ENCODE peak calls at places on chromosomes 12 and 14, in four cellular contexts. One of them, this sample, is unnamed.

GRCh38 chr14:85084344-85084743 is 445.6 kb upstream of the FLRT2 start:
- DNase-seq in NCI-H524: no peak
- DNase-seq in adipocyte: no peak
- DNase-seq in activated T-cell treated with anti-CD3 and anti-CD28 coated beads, Interleukin-2, amount 50 U/mL, for 1 hour: no peak
- DNase-seq in this sample: no peak

GRCh38 chr14:52188381-52188780 is 79.1 kb upstream of the PTGDR start:
- DNase-seq in activated T-cell treated with anti-CD3 and anti-CD28 coated beads, Interleukin-2, amount 50 U/mL, for 1 hour: no peak
- DNase-seq in adipocyte: no peak
- DNase-seq in NCI-H524: no peak
- DNase-seq in this sample: no peak

GRCh38 chr12:108561852-108562347 is 496 bp upstream of the ISCU start:
- DNase-seq in NCI-H524: peak; percentile 72
- DNase-seq in adipocyte: no peak
- DNase-seq in activated T-cell treated with anti-CD3 and anti-CD28 coated beads, Interleukin-2, amount 50 U/mL, for 1 hour: no peak
- DNase-seq in this sample: no peak

GRCh38 chr12:26271889-26272492 is 76.6 kb downstream of the SSPN start:
- DNase-seq in NCI-H524: no peak
- DNase-seq in activated T-cell treated with anti-CD3 and anti-CD28 coated beads, Interleukin-2, amount 50 U/mL, for 1 hour: no peak
- DNase-seq in adipocyte: peak; percentile 65
- DNase-seq in this sample: peak; percentile 92

GRCh38 chr12:121038861-121039654 is at the start of gene OASL:
- DNase-seq in NCI-H524: no peak
- DNase-seq in adipocyte: no peak
- DNase-seq in activated T-cell treated with anti-CD3 and anti-CD28 coated beads, Interleukin-2, amount 50 U/mL, for 1 hour: peak; percentile 72
- DNase-seq in this sample: peak; percentile 68

GRCh38 chr14:47919994-47920393 is 244.6 kb upstream of the MDGA2 start:
- DNase-seq in activated T-cell treated with anti-CD3 and anti-CD28 coated beads, Interleukin-2, amount 50 U/mL, for 1 hour: no peak
- DNase-seq in adipocyte: no peak
- DNase-seq in NCI-H524: no peak
- DNase-seq in this sample: no peak

GRCh38 chr12:42259699-42260098 is 21.7 kb upstream of the YAF2 start:
- DNase-seq in NCI-H524: no peak
- DNase-seq in adipocyte: no peak
- DNase-seq in activated T-cell treated with anti-CD3 and anti-CD28 coated beads, Interleukin-2, amount 50 U/mL, for 1 hour: no peak
- DNase-seq in this sample: no peak

GRCh38 chr14:92586001-92586947 is 72.7 kb downstream of the RIN3 start:
- DNase-seq in NCI-H524: no peak
- DNase-seq in adipocyte: peak; percentile 86
- DNase-seq in activated T-cell treated with anti-CD3 and anti-CD28 coated beads, Interleukin-2, amount 50 U/mL, for 1 hour: peak; percentile 57
- DNase-seq in this sample: peak; percentile 93

GRCh38 chr12:109947511-109947910 is 47.4 kb downstream of the TCHP start:
- DNase-seq in activated T-cell treated with anti-CD3 and anti-CD28 coated beads, Interleukin-2, amount 50 U/mL, for 1 hour: no peak
- DNase-seq in adipocyte: peak; percentile 62
- DNase-seq in NCI-H524: no peak
- DNase-seq in this sample: peak; percentile 75

GRCh38 chr12:124861898-124862676 is 1.6 kb downstream of the SCARB1 start:
- DNase-seq in adipocyte: no peak
- DNase-seq in NCI-H524: peak; percentile 35
- DNase-seq in activated T-cell treated with anti-CD3 and anti-CD28 coated beads, Interleukin-2, amount 50 U/mL, for 1 hour: no peak
- DNase-seq in this sample: no peak

GRCh38 chr12:131867891-131868675 is 26.3 kb upstream of the ULK1 start:
- DNase-seq in adipocyte: no peak
- DNase-seq in NCI-H524: no peak
- DNase-seq in activated T-cell treated with anti-CD3 and anti-CD28 coated beads, Interleukin-2, amount 50 U/mL, for 1 hour: no peak
- DNase-seq in this sample: peak; percentile 54

GRCh38 chr12:3992945-3993344 is 119.7 kb upstream of the PARP11 start:
- DNase-seq in activated T-cell treated with anti-CD3 and anti-CD28 coated beads, Interleukin-2, amount 50 U/mL, for 1 hour: no peak
- DNase-seq in NCI-H524: no peak
- DNase-seq in adipocyte: no peak
- DNase-seq in this sample: no peak

GRCh38 chr12:89494411-89495231 is 30.0 kb downstream of the GALNT4 start:
- DNase-seq in activated T-cell treated with anti-CD3 and anti-CD28 coated beads, Interleukin-2, amount 50 U/mL, for 1 hour: no peak
- DNase-seq in adipocyte: no peak
- DNase-seq in NCI-H524: no peak
- DNase-seq in this sample: peak; percentile 73

GRCh38 chr12:110688446-110689001 is 391 bp downstream of the HVCN1 start:
- DNase-seq in activated T-cell treated with anti-CD3 and anti-CD28 coated beads, Interleukin-2, amount 50 U/mL, for 1 hour: no peak
- DNase-seq in NCI-H524: no peak
- DNase-seq in adipocyte: no peak
- DNase-seq in this sample: peak; percentile 12

GRCh38 chr12:55654506-55655224 is 18.0 kb downstream of the OR10P1 start:
- DNase-seq in NCI-H524: no peak
- DNase-seq in adipocyte: no peak
- DNase-seq in activated T-cell treated with anti-CD3 and anti-CD28 coated beads, Interleukin-2, amount 50 U/mL, for 1 hour: no peak
- DNase-seq in this sample: no peak

GRCh38 chr14:26004342-26004741 is 593.5 kb downstream of the NOVA1 start:
- DNase-seq in NCI-H524: no peak
- DNase-seq in adipocyte: no peak
- DNase-seq in activated T-cell treated with anti-CD3 and anti-CD28 coated beads, Interleukin-2, amount 50 U/mL, for 1 hour: no peak
- DNase-seq in this sample: no peak

GRCh38 chr12:106994579-106995220 is 7.8 kb upstream of the MTERF2 start:
- DNase-seq in NCI-H524: no peak
- DNase-seq in activated T-cell treated with anti-CD3 and anti-CD28 coated beads, Interleukin-2, amount 50 U/mL, for 1 hour: no peak
- DNase-seq in adipocyte: peak; percentile 79
- DNase-seq in this sample: peak; percentile 65

GRCh38 chr14:85625925-85626585 is 96.1 kb downstream of the FLRT2 start:
- DNase-seq in activated T-cell treated with anti-CD3 and anti-CD28 coated beads, Interleukin-2, amount 50 U/mL, for 1 hour: no peak
- DNase-seq in adipocyte: no peak
- DNase-seq in NCI-H524: no peak
- DNase-seq in this sample: no peak

GRCh38 chr12:132395908-132396305 is 66.5 kb upstream of the GALNT9 start:
- DNase-seq in NCI-H524: no peak
- DNase-seq in adipocyte: no peak
- DNase-seq in activated T-cell treated with anti-CD3 and anti-CD28 coated beads, Interleukin-2, amount 50 U/mL, for 1 hour: no peak
- DNase-seq in this sample: no peak

GRCh38 chr12:76608070-76608469 is 48.5 kb upstream of the OSBPL8 start:
- DNase-seq in NCI-H524: no peak
- DNase-seq in activated T-cell treated with anti-CD3 and anti-CD28 coated beads, Interleukin-2, amount 50 U/mL, for 1 hour: no peak
- DNase-seq in adipocyte: no peak
- DNase-seq in this sample: no peak

GRCh38 chr14:61433169-61433568 is 111.8 kb downstream of the PRKCH start:
- DNase-seq in activated T-cell treated with anti-CD3 and anti-CD28 coated beads, Interleukin-2, amount 50 U/mL, for 1 hour: no peak
- DNase-seq in adipocyte: no peak
- DNase-seq in NCI-H524: no peak
- DNase-seq in this sample: no peak

GRCh38 chr14:49860988-49861387 is 8.4 kb upstream of the NEMF start:
- DNase-seq in NCI-H524: peak; percentile 17
- DNase-seq in activated T-cell treated with anti-CD3 and anti-CD28 coated beads, Interleukin-2, amount 50 U/mL, for 1 hour: no peak
- DNase-seq in adipocyte: peak; percentile 16
- DNase-seq in this sample: peak; percentile 11

GRCh38 chr14:105853089-105853906 is 326.9 kb downstream of the TMEM121 start:
- DNase-seq in NCI-H524: peak; percentile 84
- DNase-seq in activated T-cell treated with anti-CD3 and anti-CD28 coated beads, Interleukin-2, amount 50 U/mL, for 1 hour: no peak
- DNase-seq in adipocyte: no peak
- DNase-seq in this sample: no peak

GRCh38 chr14:72519543-72519942 is 374.4 kb downstream of the DPF3 start:
- DNase-seq in activated T-cell treated with anti-CD3 and anti-CD28 coated beads, Interleukin-2, amount 50 U/mL, for 1 hour: no peak
- DNase-seq in adipocyte: no peak
- DNase-seq in NCI-H524: no peak
- DNase-seq in this sample: no peak

GRCh38 chr12:4934651-4935050 is 24.9 kb downstream of the KCNA1 start:
- DNase-seq in adipocyte: no peak
- DNase-seq in NCI-H524: no peak
- DNase-seq in activated T-cell treated with anti-CD3 and anti-CD28 coated beads, Interleukin-2, amount 50 U/mL, for 1 hour: no peak
- DNase-seq in this sample: peak; percentile 24

GRCh38 chr12:131347732-131348131 is 363.2 kb upstream of the SFSWAP start:
- DNase-seq in adipocyte: no peak
- DNase-seq in NCI-H524: no peak
- DNase-seq in activated T-cell treated with anti-CD3 and anti-CD28 coated beads, Interleukin-2, amount 50 U/mL, for 1 hour: no peak
- DNase-seq in this sample: no peak

GRCh38 chr12:48779869-48780268 is 9.0 kb downstream of the ADCY6 start:
- DNase-seq in adipocyte: peak; percentile 71
- DNase-seq in activated T-cell treated with anti-CD3 and anti-CD28 coated beads, Interleukin-2, amount 50 U/mL, for 1 hour: no peak
- DNase-seq in NCI-H524: no peak
- DNase-seq in this sample: peak; percentile 27

GRCh38 chr14:70995671-70996070 is 88.4 kb downstream of the PCNX1 start:
- DNase-seq in NCI-H524: no peak
- DNase-seq in adipocyte: no peak
- DNase-seq in activated T-cell treated with anti-CD3 and anti-CD28 coated beads, Interleukin-2, amount 50 U/mL, for 1 hour: no peak
- DNase-seq in this sample: peak; percentile 11

GRCh38 chr12:101857043-101857558 is 20.3 kb upstream of the DRAM1 start:
- DNase-seq in activated T-cell treated with anti-CD3 and anti-CD28 coated beads, Interleukin-2, amount 50 U/mL, for 1 hour: no peak
- DNase-seq in NCI-H524: no peak
- DNase-seq in adipocyte: peak; percentile 65
- DNase-seq in this sample: peak; percentile 87

GRCh38 chr14:61476737-61477410 is 155.5 kb downstream of the PRKCH start:
- DNase-seq in adipocyte: peak; percentile 83
- DNase-seq in activated T-cell treated with anti-CD3 and anti-CD28 coated beads, Interleukin-2, amount 50 U/mL, for 1 hour: peak; percentile 47
- DNase-seq in NCI-H524: no peak
- DNase-seq in this sample: peak; percentile 85

GRCh38 chr12:76685246-76685678 is 78.7 kb upstream of the ZDHHC17 start:
- DNase-seq in adipocyte: peak; percentile 41
- DNase-seq in activated T-cell treated with anti-CD3 and anti-CD28 coated beads, Interleukin-2, amount 50 U/mL, for 1 hour: no peak
- DNase-seq in NCI-H524: peak; percentile 7
- DNase-seq in this sample: peak; percentile 56

GRCh38 chr12:118645219-118645618 is 268.9 kb downstream of the SUDS3 start:
- DNase-seq in activated T-cell treated with anti-CD3 and anti-CD28 coated beads, Interleukin-2, amount 50 U/mL, for 1 hour: no peak
- DNase-seq in NCI-H524: no peak
- DNase-seq in adipocyte: no peak
- DNase-seq in this sample: peak; percentile 0

GRCh38 chr12:66589095-66589494 is 89.8 kb downstream of the GRIP1 start:
- DNase-seq in adipocyte: no peak
- DNase-seq in activated T-cell treated with anti-CD3 and anti-CD28 coated beads, Interleukin-2, amount 50 U/mL, for 1 hour: no peak
- DNase-seq in NCI-H524: no peak
- DNase-seq in this sample: no peak

GRCh38 chr12:91406920-91407341 is 224.3 kb upstream of the DCN start:
- DNase-seq in NCI-H524: peak; percentile 9
- DNase-seq in activated T-cell treated with anti-CD3 and anti-CD28 coated beads, Interleukin-2, amount 50 U/mL, for 1 hour: no peak
- DNase-seq in adipocyte: peak; percentile 8
- DNase-seq in this sample: peak; percentile 25

GRCh38 chr14:55180434-55180833 is 11.0 kb downstream of the DLGAP5 start:
- DNase-seq in adipocyte: no peak
- DNase-seq in activated T-cell treated with anti-CD3 and anti-CD28 coated beads, Interleukin-2, amount 50 U/mL, for 1 hour: no peak
- DNase-seq in NCI-H524: no peak
- DNase-seq in this sample: no peak

GRCh38 chr12:46265734-46266133 is 3.1 kb downstream of the SLC38A1 start:
- DNase-seq in activated T-cell treated with anti-CD3 and anti-CD28 coated beads, Interleukin-2, amount 50 U/mL, for 1 hour: no peak
- DNase-seq in NCI-H524: peak; percentile 19
- DNase-seq in adipocyte: no peak
- DNase-seq in this sample: no peak

This sample was measured in GM23248.